ENCODE peak calls at places on chromosomes 5 and 9, in five cellular contexts. J is adrenal gland; T is CD8-positive, alpha-beta T cell; L is AG04450; Y is ovary. U is an unnamed sample. For H3K27me3, the result is how much of the 10 kb centered on the place peaks cover.

GRCh38 chr9:13128266-13128825 is 151.1 kb downstream of the MPDZ start:
- DNase-seq in J (no peak), T (no peak), L (no peak), Y (no peak), U (no peak)

GRCh38 chr9:84325347-84325982 is 15.1 kb downstream of the SLC28A3 start:
- DNase-seq in J (no peak), T (no peak), L (no peak), Y (no peak), U (no peak)

GRCh38 chr5:133967715-133968056 is 739 bp downstream of the C5orf15 start:
- DNase-seq in J (no peak), T (no peak), L (no peak), Y (no peak), U (no peak)

GRCh38 chr5:66653380-66653779 is 57.2 kb downstream of the MAST4 start:
- DNase-seq in J (peak), T (no peak), L (no peak), Y (no peak), U (no peak)

GRCh38 chr9:112489039-112489546 is 2.5 kb downstream of the KIAA1958 start:
- DNase-seq in J (no peak), T (no peak), L (no peak), Y (no peak), U (no peak)

GRCh38 chr9:120922404-120923173 is 4.0 kb downstream of the TRAF1 start:
- DNase-seq in J (no peak), T (peak), L (no peak), Y (no peak), U (no peak)

GRCh38 chr5:9516591-9516990 is 29.3 kb downstream of the SEMA5A start:
- DNase-seq in J (no peak), T (no peak), L (no peak), Y (no peak), U (no peak)

GRCh38 chr9:104948277-104948676 is 20.3 kb upstream of the ABCA1 start:
- DNase-seq in J (no peak), T (no peak), L (no peak), Y (no peak), U (no peak)

GRCh38 chr9:60546406-60546805 is 367.8 kb upstream of the SPATA31A5 start:
- DNase-seq in J (no peak), T (no peak), L (no peak), Y (no peak), U (no peak)

GRCh38 chr5:141778211-141778610 is 96.2 kb upstream of the ARAP3 start:
- DNase-seq in J (peak), T (no peak), L (peak), Y (no peak), U (no peak)

GRCh38 chr5:126884269-126884819 is 107.4 kb downstream of the LMNB1 start:
- DNase-seq in J (no peak), T (no peak), L (peak), Y (no peak), U (peak)

GRCh38 chr9:110986529-110986928 is 51.7 kb downstream of the LPAR1 start:
- DNase-seq in J (no peak), T (no peak), L (no peak), Y (no peak), U (no peak)

GRCh38 chr5:132782101-132782500 is 5.1 kb upstream of the SEPTIN8 start:
- DNase-seq in J (no peak), T (no peak), L (no peak), Y (no peak), U (no peak)

GRCh38 chr5:88734983-88735382 is 148.0 kb downstream of the MEF2C start:
- DNase-seq in J (no peak), T (no peak), L (no peak), Y (no peak), U (no peak)

GRCh38 chr9:118563677-118564076 is 805.6 kb downstream of the BRINP1 start:
- DNase-seq in J (no peak), T (no peak), L (no peak), Y (no peak), U (no peak)

GRCh38 chr9:135077497-135078200 is 9.8 kb upstream of the OLFM1 start:
- DNase-seq in J (peak), T (no peak), L (no peak), Y (no peak), U (no peak)

GRCh38 chr5:180599590-180599914 is 8.3 kb upstream of the SCGB3A1 start:
- DNase-seq in J (no peak), T (peak), L (no peak), Y (no peak), U (no peak)

GRCh38 chr9:22210262-22210661 is 201.2 kb upstream of the CDKN2B start:
- DNase-seq in J (no peak), T (no peak), L (no peak), Y (no peak), U (no peak)

GRCh38 chr5:67028371-67028770 is 168.2 kb downstream of the CD180 start:
- DNase-seq in J (no peak), T (no peak), L (no peak), Y (no peak), U (no peak)

GRCh38 chr5:163566678-163567077 is 61.3 kb downstream of the MAT2B start:
- DNase-seq in J (no peak), T (no peak), L (no peak), Y (no peak), U (no peak)

GRCh38 chr9:27367175-27367798 is 70.3 kb upstream of the EQTN start:
- DNase-seq in J (no peak), T (no peak), L (no peak), Y (no peak), U (no peak)

GRCh38 chr5:171617787-171618690 is 167.6 kb upstream of the SMIM23 start:
- DNase-seq in J (no peak), T (no peak), L (no peak), Y (no peak), U (no peak)

GRCh38 chr5:171615201-171616001 is 170.2 kb upstream of the SMIM23 start:
- DNase-seq in J (no peak), T (no peak), L (no peak), Y (no peak), U (no peak)

GRCh38 chr5:171614511-171614910 is 171.1 kb upstream of the SMIM23 start:
- DNase-seq in J (no peak), T (no peak), L (no peak), Y (no peak), U (no peak)

GRCh38 chr5:171617268-171617667 is 168.3 kb upstream of the SMIM23 start:
- DNase-seq in J (no peak), T (no peak), L (no peak), Y (no peak), U (no peak)

GRCh38 chr5:171616002-171616780 is 169.4 kb upstream of the SMIM23 start:
- DNase-seq in J (no peak), T (no peak), L (no peak), Y (no peak), U (no peak)
- H3K27me3 ChIP-seq in J (under half), T (under half), L (half or more), Y (under half), U (under half)

DNA sequence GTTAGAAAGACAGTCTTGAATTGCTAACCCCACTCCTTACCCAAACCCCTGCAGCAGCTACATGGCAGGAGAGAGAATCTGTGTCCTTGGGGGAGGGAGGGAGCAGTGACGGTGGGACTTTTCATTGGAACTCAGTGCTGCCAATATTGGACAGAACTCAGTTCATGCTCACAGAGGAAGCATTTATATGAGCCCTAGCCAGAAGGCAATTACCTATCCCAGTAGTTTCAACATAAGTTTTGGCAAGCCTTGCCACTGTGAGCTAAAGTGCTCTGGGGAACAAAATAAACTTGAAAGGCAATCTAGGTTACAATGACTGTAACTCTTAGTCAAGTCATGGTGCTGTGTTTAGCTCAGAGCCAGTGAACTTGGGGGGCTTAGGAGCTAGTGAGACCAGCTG is 1013.4 kb upstream of the COX7C start:
- DNase-seq in J (no peak), T (no peak), L (no peak), Y (no peak), U (no peak)
- H3K27me3 ChIP-seq in J (under half), T (under half), L (under half), Y (under half), U (under half)

DNA sequence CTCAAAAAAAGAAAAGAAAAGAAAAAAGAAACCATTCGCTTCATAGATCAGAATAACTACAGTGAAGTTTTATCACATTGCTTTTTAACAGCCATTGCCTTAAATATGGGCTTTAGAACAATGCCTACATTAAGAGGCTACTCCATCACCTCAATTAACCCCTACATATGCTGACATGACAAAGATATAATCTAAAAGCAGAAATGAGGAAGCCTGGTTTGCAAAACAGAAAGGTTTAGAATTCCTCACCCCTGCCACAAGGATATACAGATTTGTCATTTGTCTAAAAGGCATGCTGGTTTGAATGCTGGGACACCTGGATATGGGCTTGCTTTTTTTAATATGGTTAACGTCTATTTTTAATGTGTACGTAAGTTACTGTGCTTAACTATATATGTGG is 1353.0 kb upstream of the C9orf72 start:
- DNase-seq in J (no peak), T (no peak), L (no peak), Y (no peak), U (no peak)
- H3K27me3 ChIP-seq in J (under half), T (under half), L (under half), Y (under half), U (under half)

GRCh38 chr5:5887818-5888217 is 465.3 kb downstream of the ICE1 start:
- DNase-seq in J (no peak), T (no peak), L (no peak), Y (no peak), U (no peak)

GRCh38 chr5:5886353-5886752 is 463.9 kb downstream of the ICE1 start:
- DNase-seq in J (no peak), T (no peak), L (no peak), Y (no peak), U (no peak)

GRCh38 chr5:5885782-5886181 is 463.3 kb downstream of the ICE1 start:
- DNase-seq in J (no peak), T (no peak), L (no peak), Y (no peak), U (no peak)

GRCh38 chr5:5884593-5884992 is 462.1 kb downstream of the ICE1 start:
- DNase-seq in J (no peak), T (no peak), L (no peak), Y (no peak), U (no peak)

GRCh38 chr5:5886812-5887486 is 464.5 kb downstream of the ICE1 start:
- DNase-seq in J (no peak), T (no peak), L (no peak), Y (no peak), U (no peak)
- H3K27me3 ChIP-seq in J (under half), T (under half), L (under half), Y (under half), U (under half)

GRCh38 chr9:69019808-69020207 is 5.9 kb upstream of the PRKACG start:
- DNase-seq in J (no peak), T (peak), L (no peak), Y (no peak), U (no peak)
- H3K27me3 ChIP-seq in J (under half), T (under half), L (under half), Y (under half), U (under half)

DNA sequence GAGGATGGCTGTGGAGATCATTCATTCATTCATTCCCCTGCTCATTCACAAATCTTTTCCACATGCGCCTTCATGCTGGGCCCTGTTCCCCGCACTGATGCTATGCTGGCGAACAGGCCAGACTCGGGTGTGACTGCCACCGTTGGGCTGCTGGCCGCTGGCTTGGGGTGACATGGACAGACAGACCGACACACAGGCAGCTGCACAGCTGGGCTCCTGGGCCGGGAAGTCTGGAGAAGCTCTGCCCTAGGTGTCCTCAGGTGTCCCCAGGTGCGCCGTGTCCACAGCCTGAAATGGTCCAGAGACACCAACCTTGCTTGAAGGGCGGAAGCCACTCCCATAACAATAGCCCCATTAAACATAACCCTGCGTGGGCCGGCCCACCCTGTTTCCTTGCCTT is 35.0 kb upstream of the BARHL1 start:
- DNase-seq in J (no peak), T (no peak), L (no peak), Y (no peak), U (no peak)
- H3K27me3 ChIP-seq in J (under half), T (under half), L (under half), Y (under half), U (under half)

DNA sequence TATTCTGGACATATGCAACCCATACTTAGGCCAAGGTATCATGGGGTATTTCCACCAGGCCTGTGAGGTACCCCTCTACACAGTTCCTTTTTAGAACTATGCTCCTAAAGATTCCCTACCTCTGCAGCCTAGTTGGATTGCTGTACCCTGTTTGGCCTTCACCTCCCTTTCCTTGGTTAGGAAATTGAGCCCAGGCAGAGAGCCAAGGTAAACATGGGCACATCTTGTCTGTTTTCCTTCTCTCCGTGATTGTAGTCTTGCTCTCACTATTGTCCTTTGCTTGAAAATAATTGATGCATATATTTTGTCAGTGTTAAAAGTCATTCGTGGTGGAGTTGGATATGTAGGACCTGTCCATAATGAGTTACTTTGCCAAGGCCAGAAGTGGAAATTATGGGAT is 26.7 kb downstream of the BDP1 start:
- DNase-seq in J (peak), T (no peak), L (no peak), Y (peak), U (no peak)
- H3K27me3 ChIP-seq in J (under half), T (under half), L (under half), Y (under half), U (under half)

GRCh38 chr5:135203019-135203418 is 169.0 kb upstream of the PITX1 start:
- DNase-seq in J (no peak), T (no peak), L (no peak), Y (no peak), U (no peak)
- H3K27me3 ChIP-seq in J (under half), T (under half), L (under half), Y (under half), U (under half)

GRCh38 chr9:126646162-126646561 is 32.4 kb downstream of the LMX1B start:
- DNase-seq in J (no peak), T (no peak), L (no peak), Y (no peak), U (no peak)
- H3K27me3 ChIP-seq in J (under half), T (under half), L (half or more), Y (under half), U (under half)

U was measured in BJ.